ENCODE peak calls at places on chromosomes 4 and X, in seven cellular contexts. O is epithelial cell of proximal tubule, J is nephron progenitor cell, D is heart left ventricle, F is glutamatergic neuron, V is heart right ventricle, Z is activated B cell treated with CpG ODN at 0.5 μM for 24 hours. K is an unnamed sample.

GRCh38 chrX:150546711-150547153 is 21.7 kb upstream of the MTM1 start:
- DNase-seq in O (no peak), J (no peak), D (no peak), F (no peak), V (no peak), Z (no peak), K (no peak)

GRCh38 chr4:104015680-104016079 is 295.9 kb upstream of the TACR3 start:
- DNase-seq in O (no peak), J (no peak), D (no peak), F (no peak), V (no peak), Z (no peak), K (no peak)

GRCh38 chr4:30721353-30722091 is 1.4 kb downstream of the PCDH7 start:
- DNase-seq in O (no peak), J (peak), D (peak), F (peak), V (peak), Z (no peak), K (peak)

GRCh38 chr4:26003072-26003471 is 89.1 kb downstream of the SMIM20 start:
- DNase-seq in O (no peak), J (no peak), D (peak), F (no peak), V (no peak), Z (no peak), K (no peak)

GRCh38 chr4:187184513-187184912 is 460.9 kb upstream of the FAT1 start:
- DNase-seq in O (peak), J (no peak), D (no peak), F (peak), V (no peak), Z (no peak), K (no peak)

GRCh38 chr4:173360587-173361221 is 10.1 kb upstream of the SAP30 start:
- DNase-seq in O (no peak), J (no peak), D (no peak), F (no peak), V (no peak), Z (no peak), K (no peak)

GRCh38 chr4:83212041-83212851 is 72.4 kb downstream of the COQ2 start:
- DNase-seq in O (no peak), J (no peak), D (no peak), F (no peak), V (no peak), Z (no peak), K (no peak)

GRCh38 chr4:39626261-39626660 is 12.4 kb downstream of the SMIM14 start:
- DNase-seq in O (no peak), J (no peak), D (no peak), F (no peak), V (no peak), Z (no peak), K (no peak)

GRCh38 chrX:20477836-20478532 is 211.3 kb upstream of the RPS6KA3 start:
- DNase-seq in O (no peak), J (no peak), D (no peak), F (no peak), V (no peak), Z (no peak), K (no peak)

GRCh38 chrX:115702982-115703381 is 142.0 kb downstream of the PLS3 start:
- DNase-seq in O (no peak), J (no peak), D (no peak), F (no peak), V (no peak), Z (no peak), K (no peak)

GRCh38 chr4:179867300-179867878 is 2375.8 kb upstream of the TENM3 start:
- DNase-seq in O (peak), J (peak), D (no peak), F (peak), V (peak), Z (peak), K (peak)

GRCh38 chr4:189294570-189294969 is 646.1 kb upstream of the FRG1 start:
- DNase-seq in O (no peak), J (no peak), D (no peak), F (no peak), V (no peak), Z (no peak), K (no peak)

GRCh38 chr4:7016086-7016485 is 27.1 kb upstream of the TADA2B start:
- DNase-seq in O (no peak), J (no peak), D (no peak), F (no peak), V (no peak), Z (no peak), K (no peak)

GRCh38 chr4:150794706-150795105 is 212.8 kb downstream of the MAB21L2 start:
- DNase-seq in O (no peak), J (no peak), D (no peak), F (no peak), V (no peak), Z (no peak), K (no peak)

GRCh38 chrX:9871871-9872270 is 85.6 kb downstream of the SHROOM2 start:
- DNase-seq in O (no peak), J (no peak), D (no peak), F (no peak), V (no peak), Z (no peak), K (no peak)

GRCh38 chr4:153211986-153212720 is 7.9 kb downstream of the TRIM2 start:
- DNase-seq in O (no peak), J (no peak), D (no peak), F (no peak), V (no peak), Z (no peak), K (no peak)

GRCh38 chrX:75115707-75116413 is 40.2 kb downstream of the ABCB7 start:
- DNase-seq in O (no peak), J (no peak), D (no peak), F (no peak), V (no peak), Z (no peak), K (no peak)

GRCh38 chr4:100838286-100838685 is 320.5 kb upstream of the EMCN start:
- DNase-seq in O (no peak), J (no peak), D (no peak), F (peak), V (no peak), Z (no peak), K (no peak)

GRCh38 chr4:117796677-117797076 is 237.6 kb upstream of the NDST3 start:
- DNase-seq in O (no peak), J (no peak), D (no peak), F (no peak), V (no peak), Z (no peak), K (no peak)

GRCh38 chr4:25466966-25467697 is 90.1 kb downstream of the ANAPC4 start:
- DNase-seq in O (no peak), J (no peak), D (no peak), F (no peak), V (no peak), Z (no peak), K (no peak)

GRCh38 chr4:47746122-47746521 is 91.7 kb downstream of the CORIN start:
- DNase-seq in O (no peak), J (no peak), D (no peak), F (no peak), V (no peak), Z (no peak), K (no peak)

GRCh38 chr4:78876568-78877320 is 62.5 kb downstream of the PAQR3 start:
- DNase-seq in O (no peak), J (no peak), D (no peak), F (no peak), V (no peak), Z (no peak), K (no peak)

GRCh38 chr4:6697096-6697495 is 3.4 kb downstream of the S100P start:
- DNase-seq in O (no peak), J (no peak), D (no peak), F (no peak), V (no peak), Z (no peak), K (no peak)

GRCh38 chr4:73086095-73086869 is 16.8 kb upstream of the COX18 start:
- DNase-seq in O (no peak), J (no peak), D (no peak), F (no peak), V (no peak), Z (no peak), K (no peak)

GRCh38 chrX:150436200-150436599 is 73.1 kb downstream of the MAMLD1 start:
- DNase-seq in O (no peak), J (no peak), D (no peak), F (no peak), V (no peak), Z (no peak), K (no peak)

GRCh38 chrX:18833071-18833731 is 125.8 kb downstream of the PPEF1 start:
- DNase-seq in O (no peak), J (peak), D (peak), F (no peak), V (peak), Z (no peak), K (no peak)

GRCh38 chrX:119694601-119695534 is 1.9 kb upstream of the SEPTIN6 start:
- DNase-seq in O (no peak), J (no peak), D (no peak), F (peak), V (no peak), Z (no peak), K (no peak)

GRCh38 chrX:119399772-119400101 is 601 bp downstream of the SLC25A43 start:
- DNase-seq in O (no peak), J (no peak), D (no peak), F (no peak), V (no peak), Z (no peak), K (peak)

GRCh38 chr4:87375719-87376291 is 15.2 kb downstream of the HSD17B11 start:
- DNase-seq in O (peak), J (no peak), D (no peak), F (no peak), V (peak), Z (no peak), K (no peak)

GRCh38 chrX:40158036-40158706 is 60.4 kb upstream of the BCOR start:
- DNase-seq in O (no peak), J (peak), D (no peak), F (peak), V (no peak), Z (no peak), K (peak)

GRCh38 chr4:130110189-130110588 is 1014.2 kb downstream of the C4orf33 start:
- DNase-seq in O (no peak), J (no peak), D (no peak), F (no peak), V (no peak), Z (no peak), K (no peak)

GRCh38 chrX:50988649-50989048 is 78.1 kb downstream of the BMP15 start:
- DNase-seq in O (no peak), J (peak), D (peak), F (no peak), V (peak), Z (no peak), K (peak)

GRCh38 chr4:88018471-88018870 is 11.0 kb downstream of the PKD2 start:
- DNase-seq in O (no peak), J (no peak), D (peak), F (no peak), V (peak), Z (no peak), K (no peak)

GRCh38 chr4:156100651-156101050 is 147.0 kb upstream of the CTSO start:
- DNase-seq in O (no peak), J (no peak), D (no peak), F (no peak), V (no peak), Z (no peak), K (no peak)

GRCh38 chr4:171532968-171533367 is 280.2 kb upstream of the GALNTL6 start:
- DNase-seq in O (no peak), J (no peak), D (no peak), F (no peak), V (no peak), Z (no peak), K (no peak)

GRCh38 chr4:8312069-8312445 is 42.5 kb downstream of the HTRA3 start:
- DNase-seq in O (no peak), J (no peak), D (peak), F (no peak), V (no peak), Z (no peak), K (no peak)

GRCh38 chr4:146342600-146343192 is 128.4 kb downstream of the REELD1 start:
- DNase-seq in O (no peak), J (peak), D (no peak), F (no peak), V (no peak), Z (no peak), K (peak)

GRCh38 chr4:142567199-142567598 is 278.9 kb downstream of the INPP4B start:
- DNase-seq in O (no peak), J (no peak), D (no peak), F (no peak), V (no peak), Z (no peak), K (no peak)

GRCh38 chr4:82097504-82097903 is 276.3 kb downstream of the HNRNPD start:
- DNase-seq in O (no peak), J (no peak), D (no peak), F (no peak), V (no peak), Z (no peak), K (no peak)

GRCh38 chrX:70096052-70096451 is 33.8 kb downstream of the OTUD6A start:
- DNase-seq in O (no peak), J (no peak), D (no peak), F (no peak), V (no peak), Z (no peak), K (peak)
- TF ChIP-seq CTCF in O (peak), J (no peak), D (no peak), F (no peak), V (no peak), Z (no peak), K (no peak)

GRCh38 chr4:184143770-184144564 is 73.7 kb downstream of the ENPP6 start:
- DNase-seq in O (no peak), J (no peak), D (no peak), F (no peak), V (no peak), Z (no peak), K (no peak)
- TF ChIP-seq CTCF in O (no peak), J (no peak), D (no peak), F (no peak), V (no peak), Z (no peak), K (no peak)

DNA sequence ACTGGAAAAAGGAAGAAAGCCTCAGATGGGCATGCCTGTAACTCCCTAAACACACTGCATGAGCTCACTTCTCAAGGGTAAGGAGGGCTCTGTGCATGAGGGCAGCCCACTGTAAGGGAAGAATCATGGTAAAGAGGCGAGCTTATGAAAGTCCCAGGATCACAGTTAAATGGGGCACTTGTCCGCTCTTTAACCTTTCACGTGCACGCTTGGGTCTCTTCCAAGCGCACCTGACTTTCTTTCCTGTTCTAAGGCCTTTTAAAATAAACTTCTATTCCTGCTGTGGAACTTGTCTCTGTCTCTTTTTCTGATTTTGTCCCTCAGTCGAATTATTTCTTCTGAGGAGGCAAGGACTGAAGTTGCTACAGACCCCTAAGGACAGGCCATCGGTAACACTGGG is 321.7 kb downstream of the PPP1R2C start:
- DNase-seq in O (no peak), J (no peak), D (no peak), F (no peak), V (no peak), Z (no peak), K (no peak)
- TF ChIP-seq CTCF in O (no peak), J (no peak), D (no peak), F (no peak), V (no peak), Z (no peak), K (no peak)

GRCh38 chr4:166600264-166600663 is 634.0 kb downstream of the SPOCK3 start:
- DNase-seq in O (no peak), J (no peak), D (no peak), F (no peak), V (no peak), Z (no peak), K (no peak)

GRCh38 chr4:166594326-166594946 is 639.9 kb downstream of the SPOCK3 start:
- DNase-seq in O (no peak), J (peak), D (no peak), F (peak), V (peak), Z (no peak), K (peak)
- TF ChIP-seq CTCF in O (peak), J (peak), D (peak), F (no peak), V (peak), Z (no peak), K (peak)

DNA sequence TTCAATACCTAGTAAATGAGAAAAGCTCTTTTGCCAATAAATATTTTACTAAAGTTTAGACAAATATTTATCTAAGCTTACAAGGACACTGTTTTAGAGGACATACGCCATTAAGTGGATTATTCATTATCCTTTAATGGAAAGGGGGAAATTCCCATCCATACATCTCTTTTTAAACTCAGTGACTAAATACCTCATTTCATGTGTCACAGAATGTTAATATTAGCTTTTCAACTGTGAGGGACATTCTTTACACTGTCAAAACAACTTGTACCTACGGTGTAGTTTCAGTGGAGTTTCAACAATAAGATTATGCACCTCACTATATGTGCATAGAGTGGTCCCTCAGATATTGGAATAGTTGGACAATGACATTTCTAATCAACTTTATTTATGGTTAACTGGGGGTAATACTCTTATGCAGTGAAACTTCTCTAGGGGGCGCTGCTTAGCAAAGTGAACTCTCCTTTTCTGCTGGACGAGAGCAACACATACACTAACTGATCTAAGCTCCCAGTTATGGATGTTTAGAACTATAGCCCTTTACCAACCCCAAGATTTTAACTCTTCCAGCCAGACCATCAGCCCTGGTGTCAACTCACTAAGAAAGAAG is 9.7 kb downstream of the HS6ST2 start:
- DNase-seq in O (no peak), J (peak), D (no peak), F (no peak), V (no peak), Z (no peak), K (peak)
- TF ChIP-seq CTCF in O (peak), J (peak), D (no peak), F (peak), V (no peak), Z (no peak), K (peak)

GRCh38 chr4:168645933-168646768 is 149.3 kb downstream of the PALLD start:
- DNase-seq in O (no peak), J (no peak), D (no peak), F (no peak), V (peak), Z (no peak), K (no peak)
- TF ChIP-seq CTCF in O (no peak), J (no peak), D (no peak), F (no peak), V (no peak), Z (no peak), K (no peak)

GRCh38 chrX:148681605-148682004 is 181.2 kb downstream of the AFF2 start:
- DNase-seq in O (no peak), J (no peak), D (no peak), F (no peak), V (no peak), Z (no peak), K (no peak)
- TF ChIP-seq CTCF in O (no peak), J (no peak), D (no peak), F (no peak), V (no peak), Z (no peak), K (no peak)

DNA sequence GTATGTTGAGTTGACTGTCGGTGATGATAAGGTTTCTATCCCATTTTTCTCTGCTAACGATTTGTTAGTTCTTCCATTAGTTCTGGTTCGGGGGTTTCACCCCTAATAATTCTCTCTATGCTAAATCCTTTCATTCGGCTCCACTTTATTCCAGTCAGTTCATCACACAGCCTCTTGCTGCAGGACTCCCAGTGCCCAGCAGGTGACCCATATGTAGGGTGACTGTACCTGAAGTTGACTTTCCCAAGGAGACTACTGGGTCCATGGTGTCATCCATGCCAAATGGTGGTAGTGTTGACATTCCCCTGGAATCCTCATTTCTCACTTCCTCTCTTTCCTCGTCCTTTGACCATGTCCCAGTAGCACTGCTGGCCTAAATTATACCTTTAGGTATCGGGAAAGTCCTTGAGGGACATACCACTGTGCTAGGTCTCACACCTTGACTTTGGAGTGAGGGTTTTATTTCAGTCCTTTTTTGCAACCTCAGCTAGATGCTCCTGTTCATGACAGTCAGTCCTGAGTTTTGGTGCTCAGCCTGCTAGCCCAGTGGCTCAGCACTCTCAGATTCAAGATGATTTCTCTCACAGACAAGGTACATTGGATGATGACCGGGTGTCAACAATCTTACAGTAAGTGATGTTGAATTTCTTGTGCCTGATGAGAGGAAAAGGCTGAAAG is 105.1 kb upstream of the ARHGAP24 start:
- DNase-seq in O (no peak), J (no peak), D (no peak), F (no peak), V (no peak), Z (no peak), K (no peak)
- TF ChIP-seq CTCF in O (peak), J (no peak), D (no peak), F (no peak), V (no peak), Z (no peak), K (no peak)

GRCh38 chr4:110619401-110620247 is 3.3 kb downstream of the PITX2 start:
- DNase-seq in O (no peak), J (peak), D (no peak), F (no peak), V (no peak), Z (no peak), K (peak)

GRCh38 chr4:110619001-110619350 is 3.9 kb downstream of the PITX2 start:
- DNase-seq in O (no peak), J (no peak), D (no peak), F (no peak), V (no peak), Z (no peak), K (no peak)

GRCh38 chr4:110621839-110622751 is 782 bp downstream of the PITX2 start:
- DNase-seq in O (no peak), J (peak), D (no peak), F (no peak), V (no peak), Z (no peak), K (peak)

GRCh38 chr4:110621328-110621812 is 1.5 kb downstream of the PITX2 start:
- DNase-seq in O (no peak), J (peak), D (no peak), F (no peak), V (no peak), Z (no peak), K (no peak)

GRCh38 chr4:110620352-110621327 is 2.2 kb downstream of the PITX2 start:
- DNase-seq in O (no peak), J (peak), D (no peak), F (peak), V (no peak), Z (no peak), K (peak)
- TF ChIP-seq CTCF in O (peak), J (no peak), D (no peak), F (no peak), V (no peak), Z (no peak), K (no peak)

DNA sequence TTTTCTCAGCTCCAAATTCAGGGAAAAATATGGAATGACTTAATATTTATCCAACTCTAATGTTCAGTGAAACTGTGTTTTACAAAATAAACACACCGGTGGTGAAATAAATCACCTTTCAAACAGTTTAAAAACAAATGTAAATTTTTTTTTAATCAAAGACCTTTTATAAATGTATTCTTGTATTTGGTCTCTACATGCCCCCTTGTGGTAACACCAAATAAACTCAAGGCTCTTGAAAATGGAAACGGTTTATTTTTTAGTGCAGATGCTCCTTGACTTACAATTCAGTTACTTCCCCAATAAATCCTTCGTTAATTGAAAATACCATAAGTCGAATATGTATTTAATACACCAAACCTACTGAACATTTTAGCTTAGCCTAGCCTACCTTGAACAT is 45.9 kb upstream of the ITM2A start:
- DNase-seq in O (no peak), J (no peak), D (no peak), F (no peak), V (no peak), Z (no peak), K (no peak)
- TF ChIP-seq CTCF in O (peak), J (peak), D (peak), F (peak), V (no peak), Z (no peak), K (peak)

K was measured in endothelial cell.